ENCODE peak calls at places on chromosome 12, in ten cellular contexts. N is choroid plexus epithelial cell, I is lower lobe of right lung, Y is BJ, V is psoas muscle, K is fibroblast of lung, X is stomach, T is heart left ventricle, A is K562, M is AG10803. P is an unnamed sample.

GRCh38 chr12:75713434-75713833 is 202.0 kb upstream of the KRR1 start:
- DNase-seq in X (no peak), I (no peak), Y (no peak), T (no peak), K (no peak), N (no peak), V (no peak), M (no peak), A (no peak), P (no peak)

GRCh38 chr12:75364918-75365317 is 26.0 kb upstream of the GLIPR1L2 start:
- DNase-seq in Y (peak; percentile 35), N (peak; percentile 33), X (no peak), T (peak; percentile 33), M (peak; percentile 95), A (no peak), I (no peak), K (no peak), V (no peak), P (no peak)

GRCh38 chr12:47085815-47086252 is 6.1 kb upstream of the AMIGO2 start:
- DNase-seq in Y (no peak), I (no peak), X (no peak), V (no peak), A (peak; percentile 78), K (peak; percentile 86), M (peak; percentile 65), T (no peak), N (peak; percentile 79), P (peak; percentile 80)

GRCh38 chr12:4723226-4723625 is 3.0 kb downstream of the GALNT8 start:
- DNase-seq in Y (no peak), N (no peak), A (no peak), K (no peak), X (no peak), V (no peak), M (no peak), I (no peak), T (no peak), P (no peak)

GRCh38 chr12:68733661-68734071 is 12.3 kb upstream of the SLC35E3 start:
- DNase-seq in M (peak; percentile 50), A (no peak), I (no peak), V (no peak), X (no peak), T (no peak), N (peak; percentile 60), Y (no peak), K (peak; percentile 82), P (peak; percentile 48)

GRCh38 chr12:92602476-92602875 is 100.3 kb upstream of the PLEKHG7 start:
- DNase-seq in V (no peak), X (no peak), K (peak; percentile 84), N (peak; percentile 94), M (peak; percentile 93), Y (peak; percentile 62), A (no peak), T (no peak), I (no peak), P (peak; percentile 84)

GRCh38 chr12:53736602-53737493 is 9.6 kb upstream of the CALCOCO1 start:
- DNase-seq in I (no peak), T (no peak), V (no peak), N (no peak), M (no peak), Y (no peak), A (no peak), X (no peak), K (no peak), P (no peak)

GRCh38 chr12:79773896-79774295 is 83.1 kb upstream of the PAWR start:
- DNase-seq in A (no peak), I (no peak), N (peak; percentile 28), T (no peak), V (no peak), Y (no peak), X (no peak), M (no peak), K (no peak), P (no peak)

GRCh38 chr12:103930787-103931536 is 752 bp downstream of the HSP90B1 start:
- DNase-seq in N (peak; percentile 39), Y (no peak), A (peak; percentile 50), M (peak; percentile 40), X (peak; percentile 59), T (peak; percentile 59), K (peak; percentile 32), I (peak; percentile 52), V (peak; percentile 35), P (peak; percentile 19)

GRCh38 chr12:27996761-27997160 is 24.2 kb upstream of the PTHLH start:
- DNase-seq in V (no peak), M (no peak), I (no peak), A (no peak), T (no peak), Y (no peak), K (no peak), N (no peak), X (no peak), P (no peak)

DNA sequence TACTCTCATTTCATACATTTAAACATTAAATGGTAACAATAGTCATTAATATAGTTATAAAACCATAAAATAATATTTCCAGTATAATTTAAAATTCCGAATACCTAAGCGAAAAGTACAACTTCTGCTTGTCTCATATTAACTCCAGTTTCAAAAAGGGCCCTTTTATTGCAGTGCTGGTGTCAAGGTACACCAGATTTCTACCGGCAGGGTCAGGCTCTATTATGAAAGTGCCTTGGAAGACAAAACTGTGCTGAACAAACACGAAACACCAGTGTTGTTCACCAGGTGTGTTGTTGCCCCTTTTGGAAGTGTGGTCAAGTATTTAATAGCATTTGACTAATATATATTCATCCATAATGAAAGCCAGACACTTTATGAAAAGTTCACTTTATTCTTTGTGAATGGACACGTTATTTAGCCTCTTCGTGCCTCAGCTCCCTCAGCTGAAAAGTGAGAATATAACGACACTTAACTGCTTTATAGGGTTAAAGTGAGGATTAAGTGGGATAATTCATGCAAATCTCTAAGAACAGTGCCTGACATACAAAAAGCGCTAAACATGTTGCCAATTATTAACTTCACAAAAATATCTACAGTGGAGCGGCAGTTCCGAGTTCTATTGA is 20.3 kb upstream of the GNS start:
- DNase-seq in M (no peak), X (no peak), K (no peak), T (no peak), Y (no peak), I (no peak), V (no peak), N (no peak), A (no peak), P (no peak)
- H3K4me3 ChIP-seq in M (no peak overlapping the region), X (peak overlapping the region; percentile 61), K (no peak overlapping the region), T (no peak overlapping the region), Y (no peak overlapping the region), I (peak overlapping the region; percentile 69), V (no peak overlapping the region), N (no peak overlapping the region), A (no peak overlapping the region), P (no peak overlapping the region)

GRCh38 chr12:29309320-29309902 is 71.6 kb downstream of the ERGIC2 start:
- DNase-seq in I (no peak), K (peak; percentile 28), A (peak; percentile 11), Y (no peak), N (peak; percentile 60), X (no peak), M (peak; percentile 34), T (no peak), V (no peak), P (peak; percentile 35)
- TF ChIP-seq CTCF in I (no peak), K (no peak), A (peak; percentile 19), Y (peak; percentile 50), N (peak; percentile 46), X (no peak), M (peak; percentile 53), T (peak; percentile 51), V (peak; percentile 14), P (peak; percentile 46)

GRCh38 chr12:14959126-14959440 is 2.3 kb downstream of the ARHGDIB start:
- DNase-seq in M (no peak), T (no peak), Y (no peak), V (no peak), I (no peak), A (no peak), X (no peak), K (no peak), N (no peak), P (no peak)

GRCh38 chr12:14957769-14958168 is 3.6 kb downstream of the ARHGDIB start:
- DNase-seq in A (no peak), M (no peak), I (no peak), X (no peak), K (no peak), Y (no peak), T (no peak), N (no peak), V (no peak), P (no peak)

GRCh38 chr12:14959463-14959862 is 1.9 kb downstream of the ARHGDIB start:
- DNase-seq in V (no peak), M (no peak), K (no peak), T (no peak), A (no peak), Y (no peak), N (no peak), X (no peak), I (no peak), P (no peak)

GRCh38 chr12:14959916-14960315 is 1.5 kb downstream of the ARHGDIB start:
- DNase-seq in X (no peak), M (no peak), K (no peak), T (no peak), I (no peak), V (no peak), A (no peak), N (no peak), Y (no peak), P (no peak)

GRCh38 chr12:14958361-14959125 is 2.9 kb downstream of the ARHGDIB start:
- DNase-seq in V (no peak), I (no peak), K (no peak), Y (no peak), N (peak; percentile 34), M (no peak), X (no peak), A (no peak), T (no peak), P (no peak)
- H3K4me3 ChIP-seq in V (peak overlapping the region; percentile 63), I (peak overlapping the region; percentile 59), K (no peak overlapping the region), Y (no peak overlapping the region), N (no peak overlapping the region), M (no peak overlapping the region), X (peak overlapping the region; percentile 27), A (no peak overlapping the region), T (peak overlapping the region; percentile 69), P (no peak overlapping the region)

GRCh38 chr12:123598522-123598921 is 3.4 kb upstream of the DDX55 start:
- DNase-seq in N (no peak), V (no peak), A (no peak), T (no peak), I (no peak), X (peak; percentile 5), K (no peak), M (no peak), Y (no peak), P (no peak)

GRCh38 chr12:123597100-123597499 is 4.8 kb upstream of the DDX55 start:
- DNase-seq in M (no peak), A (no peak), I (no peak), Y (no peak), N (no peak), K (no peak), V (no peak), T (no peak), X (no peak), P (no peak)

GRCh38 chr12:123591702-123592481 is 7.5 kb downstream of the TMED2 start:
- DNase-seq in N (peak; percentile 93), M (peak; percentile 12), T (no peak), I (no peak), X (no peak), V (no peak), Y (no peak), K (peak; percentile 78), A (no peak), P (peak; percentile 59)

GRCh38 chr12:123599310-123599709 is 2.6 kb upstream of the DDX55 start:
- DNase-seq in N (no peak), M (no peak), X (no peak), I (no peak), A (no peak), Y (no peak), T (no peak), K (no peak), V (no peak), P (no peak)

GRCh38 chr12:123595729-123596128 is 6.2 kb upstream of the DDX55 start:
- DNase-seq in V (no peak), I (no peak), A (no peak), N (peak; percentile 50), K (no peak), T (no peak), M (no peak), Y (no peak), X (no peak), P (no peak)
- TF ChIP-seq CTCF in V (no peak), I (no peak), A (no peak), N (no peak), K (no peak), T (no peak), M (no peak), Y (no peak), X (no peak), P (no peak)

P was measured in astrocyte of the spinal cord.